ENCODE peak calls at places on chromosomes 2 and 18, in eight cellular contexts. P is activated CD8-positive, alpha-beta memory T cell treated with anti-CD3 and anti-CD28 coated beads for 24 hours; N is posterior vena cava; Z is ELF-1; K is frontal cortex; G is activated CD4-positive, alpha-beta T cell treated with anti-CD3 and anti-CD28 coated beads for 48 hours; A is NCI-H1092 treated with DMSO at 0.1 percent for 48 hours; V is mucosa of gallbladder. L is an unnamed sample.
A peak's percentile ranks its signal among the peaks of the same experiment; 100 is the strongest.

GRCh38 chr18:45363258-45363657 is 252.0 kb upstream of the SLC14A2 start:
- DNase-seq in P (no peak), N (no peak), Z (no peak), K (no peak), G (no peak), A (no peak), V (no peak), L (no peak)

GRCh38 chr2:49616800-49617199 is 462.5 kb upstream of the FSHR start:
- DNase-seq in P (no peak), N (no peak), Z (no peak), K (peak; percentile 2), G (no peak), A (peak; percentile 33), V (no peak), L (no peak)

GRCh38 chr2:69021727-69022126 is 8.7 kb downstream of the ANTXR1 start:
- DNase-seq in P (no peak), N (no peak), Z (no peak), K (no peak), G (no peak), A (no peak), V (no peak), L (no peak)

GRCh38 chr2:106863387-106863786 is 22.6 kb downstream of the ST6GAL2 start:
- DNase-seq in P (no peak), N (no peak), Z (no peak), K (no peak), G (no peak), A (no peak), V (no peak), L (no peak)

GRCh38 chr2:241413929-241414580 is 58.0 kb downstream of the FARP2 start:
- DNase-seq in P (no peak), N (no peak), Z (no peak), K (no peak), G (no peak), A (no peak), V (no peak), L (no peak)

GRCh38 chr2:162475661-162476060 is 131.7 kb downstream of the GCA start:
- DNase-seq in P (no peak), N (no peak), Z (no peak), K (peak; percentile 14), G (peak; percentile 3), A (peak; percentile 97), V (no peak), L (no peak)

GRCh38 chr2:2950403-2950952 is 427.1 kb downstream of the EIPR1 start:
- DNase-seq in P (no peak), N (no peak), Z (no peak), K (no peak), G (no peak), A (peak; percentile 6), V (peak; percentile 50), L (no peak)

GRCh38 chr2:149908731-149909690 is 321.4 kb upstream of the MMADHC start:
- DNase-seq in P (no peak), N (no peak), Z (no peak), K (no peak), G (no peak), A (peak; percentile 16), V (no peak), L (no peak)

GRCh38 chr2:223779877-223780276 is 57.5 kb downstream of the AP1S3 start:
- DNase-seq in P (peak; percentile 60), N (no peak), Z (peak; percentile 70), K (no peak), G (peak; percentile 69), A (no peak), V (no peak), L (no peak)

GRCh38 chr2:102473020-102473419 is at the start of gene SLC9A4:
- DNase-seq in P (peak; percentile 75), N (no peak), Z (peak; percentile 37), K (peak; percentile 5), G (peak; percentile 73), A (no peak), V (peak; percentile 76), L (no peak)

GRCh38 chr18:44473394-44474066 is 207.2 kb upstream of the SETBP1 start:
- DNase-seq in P (no peak), N (no peak), Z (no peak), K (no peak), G (no peak), A (no peak), V (no peak), L (no peak)

GRCh38 chr2:192002418-192002817 is 155.5 kb upstream of the CAVIN2 start:
- DNase-seq in P (no peak), N (no peak), Z (peak; percentile 12), K (no peak), G (no peak), A (no peak), V (no peak), L (no peak)

GRCh38 chr2:241576293-241576654 is 17.7 kb downstream of the BOK start:
- DNase-seq in P (no peak), N (peak; percentile 76), Z (no peak), K (no peak), G (no peak), A (no peak), V (no peak), L (no peak)

GRCh38 chr2:223930002-223930976 is 14.8 kb downstream of the WDFY1 start:
- DNase-seq in P (no peak), N (peak; percentile 88), Z (peak; percentile 28), K (peak; percentile 57), G (no peak), A (no peak), V (peak; percentile 59), L (peak; percentile 62)

GRCh38 chr2:79855264-79856006 is 342.6 kb downstream of the CTNNA2 start:
- DNase-seq in P (no peak), N (no peak), Z (peak; percentile 49), K (peak; percentile 13), G (no peak), A (peak; percentile 1), V (no peak), L (peak; percentile 60)

GRCh38 chr2:169768262-169768995 is 30.2 kb upstream of the SSB start:
- DNase-seq in P (peak; percentile 71), N (peak; percentile 81), Z (peak; percentile 54), K (peak; percentile 24), G (peak; percentile 46), A (no peak), V (peak; percentile 13), L (no peak)

GRCh38 chr2:240223631-240224030 is 83.2 kb upstream of the OTOS start:
- DNase-seq in P (peak; percentile 11), N (peak; percentile 61), Z (no peak), K (no peak), G (no peak), A (no peak), V (no peak), L (no peak)

GRCh38 chr2:237745250-237745613 is 53.3 kb upstream of the RBM44 start:
- DNase-seq in P (no peak), N (no peak), Z (no peak), K (no peak), G (no peak), A (no peak), V (no peak), L (no peak)

GRCh38 chr18:70288851-70289328 is at the start of gene SOCS6:
- DNase-seq in P (peak; percentile 65), N (peak; percentile 86), Z (peak; percentile 61), K (peak; percentile 72), G (peak; percentile 59), A (peak; percentile 47), V (peak; percentile 53), L (peak; percentile 50)

GRCh38 chr2:35787302-35788031 is 568.1 kb upstream of the CRIM1 start:
- DNase-seq in P (no peak), N (peak; percentile 47), Z (no peak), K (no peak), G (no peak), A (no peak), V (no peak), L (no peak)

GRCh38 chr2:184599875-184600227 is 1.5 kb downstream of the ZNF804A start:
- DNase-seq in P (no peak), N (no peak), Z (no peak), K (no peak), G (no peak), A (no peak), V (no peak), L (no peak)

GRCh38 chr2:100243671-100244030 is 78.7 kb downstream of the LONRF2 start:
- DNase-seq in P (no peak), N (peak; percentile 67), Z (no peak), K (no peak), G (no peak), A (no peak), V (no peak), L (no peak)

GRCh38 chr2:127134833-127135830 is 28.2 kb upstream of the BIN1 start:
- DNase-seq in P (no peak), N (peak; percentile 70), Z (no peak), K (no peak), G (no peak), A (no peak), V (peak; percentile 11), L (no peak)

GRCh38 chr2:181586569-181587076 is 70.3 kb downstream of the CERKL start:
- DNase-seq in P (no peak), N (no peak), Z (no peak), K (no peak), G (no peak), A (peak; percentile 82), V (peak; percentile 60), L (no peak)

L was measured in hypothalamus.